ENCODE peak calls at places on chromosomes 6 and 20, in seven cellular contexts. One of them, this sample, is unnamed.

GRCh38 chr20:46283426-46283825 is 24.9 kb downstream of the CDH22 start:
- DNase-seq in fibroblast of lung: no peak
- DNase-seq in SK-N-MC: no peak
- DNase-seq in dorsolateral prefrontal cortex: no peak
- DNase-seq in uterus: no peak
- DNase-seq in PC-3: peak; percentile 72
- DNase-seq in adrenal gland: no peak
- DNase-seq in this sample: no peak

GRCh38 chr20:20593447-20594170 is 118.8 kb downstream of the RALGAPA2 start:
- DNase-seq in fibroblast of lung: peak; percentile 89
- DNase-seq in SK-N-MC: peak; percentile 20
- DNase-seq in dorsolateral prefrontal cortex: no peak
- DNase-seq in uterus: no peak
- DNase-seq in PC-3: peak; percentile 62
- DNase-seq in adrenal gland: peak; percentile 34
- DNase-seq in this sample: no peak

GRCh38 chr6:14277405-14277930 is 159.9 kb downstream of the CD83 start:
- DNase-seq in fibroblast of lung: no peak
- DNase-seq in SK-N-MC: no peak
- DNase-seq in dorsolateral prefrontal cortex: no peak
- DNase-seq in uterus: no peak
- DNase-seq in PC-3: no peak
- DNase-seq in adrenal gland: no peak
- DNase-seq in this sample: no peak

GRCh38 chr6:135096403-135097130 is 41.9 kb upstream of the HBS1L start:
- DNase-seq in fibroblast of lung: no peak
- DNase-seq in SK-N-MC: no peak
- DNase-seq in dorsolateral prefrontal cortex: no peak
- DNase-seq in uterus: no peak
- DNase-seq in PC-3: no peak
- DNase-seq in adrenal gland: no peak
- DNase-seq in this sample: no peak

GRCh38 chr6:109239192-109239917 is 142.9 kb downstream of the CD164 start:
- DNase-seq in fibroblast of lung: no peak
- DNase-seq in SK-N-MC: no peak
- DNase-seq in dorsolateral prefrontal cortex: no peak
- DNase-seq in uterus: no peak
- DNase-seq in PC-3: peak; percentile 21
- DNase-seq in adrenal gland: no peak
- DNase-seq in this sample: no peak

GRCh38 chr6:130760006-130760405 is 67.2 kb upstream of the SMLR1 start:
- DNase-seq in fibroblast of lung: peak; percentile 61
- DNase-seq in SK-N-MC: no peak
- DNase-seq in dorsolateral prefrontal cortex: no peak
- DNase-seq in uterus: no peak
- DNase-seq in PC-3: peak; percentile 66
- DNase-seq in adrenal gland: peak; percentile 29
- DNase-seq in this sample: no peak

GRCh38 chr6:157912326-157912725 is 69.3 kb upstream of the SYNJ2 start:
- DNase-seq in fibroblast of lung: peak; percentile 87
- DNase-seq in SK-N-MC: peak; percentile 44
- DNase-seq in dorsolateral prefrontal cortex: no peak
- DNase-seq in uterus: no peak
- DNase-seq in PC-3: no peak
- DNase-seq in adrenal gland: no peak
- DNase-seq in this sample: no peak

GRCh38 chr20:38214871-38215788 is 45.4 kb downstream of the KIAA1755 start:
- DNase-seq in fibroblast of lung: no peak
- DNase-seq in SK-N-MC: no peak
- DNase-seq in dorsolateral prefrontal cortex: no peak
- DNase-seq in uterus: no peak
- DNase-seq in PC-3: no peak
- DNase-seq in adrenal gland: no peak
- DNase-seq in this sample: no peak

GRCh38 chr20:23823621-23824324 is 2.8 kb downstream of the CST2 start:
- DNase-seq in fibroblast of lung: no peak
- DNase-seq in SK-N-MC: no peak
- DNase-seq in dorsolateral prefrontal cortex: no peak
- DNase-seq in uterus: no peak
- DNase-seq in PC-3: no peak
- DNase-seq in adrenal gland: no peak
- DNase-seq in this sample: no peak

GRCh38 chr6:70131528-70131927 is 171.4 kb downstream of the COL9A1 start:
- DNase-seq in fibroblast of lung: peak; percentile 33
- DNase-seq in SK-N-MC: no peak
- DNase-seq in dorsolateral prefrontal cortex: no peak
- DNase-seq in uterus: no peak
- DNase-seq in PC-3: no peak
- DNase-seq in adrenal gland: no peak
- DNase-seq in this sample: no peak

GRCh38 chr6:70133246-70133645 is 169.6 kb downstream of the COL9A1 start:
- DNase-seq in fibroblast of lung: no peak
- DNase-seq in SK-N-MC: no peak
- DNase-seq in dorsolateral prefrontal cortex: no peak
- DNase-seq in uterus: no peak
- DNase-seq in PC-3: no peak
- DNase-seq in adrenal gland: no peak
- DNase-seq in this sample: no peak

GRCh38 chr6:70129341-70129740 is 173.5 kb downstream of the COL9A1 start:
- DNase-seq in fibroblast of lung: no peak
- DNase-seq in SK-N-MC: no peak
- DNase-seq in dorsolateral prefrontal cortex: no peak
- DNase-seq in uterus: no peak
- DNase-seq in PC-3: no peak
- DNase-seq in adrenal gland: no peak
- DNase-seq in this sample: no peak

GRCh38 chr6:70134542-70134941 is 168.3 kb downstream of the COL9A1 start:
- DNase-seq in fibroblast of lung: no peak
- DNase-seq in SK-N-MC: no peak
- DNase-seq in dorsolateral prefrontal cortex: no peak
- DNase-seq in uterus: no peak
- DNase-seq in PC-3: no peak
- DNase-seq in adrenal gland: no peak
- DNase-seq in this sample: no peak

GRCh38 chr6:70130865-70131264 is 172.0 kb downstream of the COL9A1 start:
- DNase-seq in fibroblast of lung: no peak
- DNase-seq in SK-N-MC: no peak
- DNase-seq in dorsolateral prefrontal cortex: no peak
- DNase-seq in uterus: no peak
- DNase-seq in PC-3: no peak
- DNase-seq in adrenal gland: no peak
- DNase-seq in this sample: no peak
- H3K4me3 ChIP-seq in fibroblast of lung: no peak overlapping the region
- H3K4me3 ChIP-seq in SK-N-MC: peak overlapping the region; percentile 32
- H3K4me3 ChIP-seq in dorsolateral prefrontal cortex: no peak overlapping the region
- H3K4me3 ChIP-seq in uterus: no peak overlapping the region
- H3K4me3 ChIP-seq in PC-3: no peak overlapping the region
- H3K4me3 ChIP-seq in adrenal gland: no peak overlapping the region
- H3K4me3 ChIP-seq in this sample: no peak overlapping the region

GRCh38 chr6:167272618-167273379 is 18.3 kb upstream of the UNC93A start:
- DNase-seq in fibroblast of lung: no peak
- DNase-seq in SK-N-MC: no peak
- DNase-seq in dorsolateral prefrontal cortex: no peak
- DNase-seq in uterus: no peak
- DNase-seq in PC-3: no peak
- DNase-seq in adrenal gland: no peak
- DNase-seq in this sample: no peak

GRCh38 chr6:167270499-167271307 is 20.4 kb upstream of the UNC93A start:
- DNase-seq in fibroblast of lung: no peak
- DNase-seq in SK-N-MC: no peak
- DNase-seq in dorsolateral prefrontal cortex: no peak
- DNase-seq in uterus: no peak
- DNase-seq in PC-3: no peak
- DNase-seq in adrenal gland: no peak
- DNase-seq in this sample: peak; percentile 63

GRCh38 chr6:167272156-167272555 is 19.0 kb upstream of the UNC93A start:
- DNase-seq in fibroblast of lung: no peak
- DNase-seq in SK-N-MC: no peak
- DNase-seq in dorsolateral prefrontal cortex: no peak
- DNase-seq in uterus: no peak
- DNase-seq in PC-3: no peak
- DNase-seq in adrenal gland: no peak
- DNase-seq in this sample: no peak

GRCh38 chr6:167268683-167269280 is 22.3 kb upstream of the UNC93A start:
- DNase-seq in fibroblast of lung: no peak
- DNase-seq in SK-N-MC: no peak
- DNase-seq in dorsolateral prefrontal cortex: no peak
- DNase-seq in uterus: no peak
- DNase-seq in PC-3: no peak
- DNase-seq in adrenal gland: no peak
- DNase-seq in this sample: no peak

DNA sequence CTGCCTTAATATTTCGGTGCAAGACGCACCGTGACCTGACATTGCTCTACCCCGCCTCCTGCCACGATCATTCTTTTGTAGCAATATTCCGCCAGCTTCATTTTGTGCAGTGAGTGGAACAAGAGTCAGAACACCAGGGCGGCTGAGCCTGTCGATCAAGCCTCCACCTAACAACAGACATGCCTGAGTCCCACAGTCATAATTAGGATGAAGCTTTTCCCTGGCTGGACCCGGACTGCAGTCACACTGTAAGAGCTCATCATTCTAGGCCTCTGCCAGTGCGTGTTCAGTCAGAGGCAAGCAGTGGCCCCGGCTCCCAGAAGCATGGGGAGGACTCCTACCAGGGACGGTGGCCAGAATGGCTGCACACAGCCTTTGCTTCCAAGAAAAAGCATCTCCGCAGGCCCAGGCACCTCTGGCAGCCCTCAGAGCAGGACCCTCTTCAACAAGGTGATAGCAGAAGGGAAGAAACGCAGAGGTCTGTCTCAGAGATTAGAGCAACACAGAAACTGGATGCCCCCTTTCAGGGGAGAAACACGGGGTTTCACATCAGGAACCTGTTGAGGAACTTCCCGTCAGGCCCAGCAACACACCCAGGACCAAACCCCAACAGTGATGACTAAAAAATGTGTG is 23.1 kb upstream of the UNC93A start:
- DNase-seq in fibroblast of lung: no peak
- DNase-seq in SK-N-MC: no peak
- DNase-seq in dorsolateral prefrontal cortex: no peak
- DNase-seq in uterus: no peak
- DNase-seq in PC-3: no peak
- DNase-seq in adrenal gland: no peak
- DNase-seq in this sample: no peak
- H3K27ac ChIP-seq in fibroblast of lung: no peak overlapping the region
- H3K27ac ChIP-seq in SK-N-MC: no peak overlapping the region
- H3K27ac ChIP-seq in dorsolateral prefrontal cortex: no peak overlapping the region
- H3K27ac ChIP-seq in uterus: no peak overlapping the region
- H3K27ac ChIP-seq in PC-3: no peak overlapping the region
- H3K27ac ChIP-seq in adrenal gland: no peak overlapping the region
- H3K27ac ChIP-seq in this sample: no peak overlapping the region

GRCh38 chr6:26170951-26171841 is 84.0 kb downstream of the HFE start:
- DNase-seq in fibroblast of lung: peak; percentile 15
- DNase-seq in SK-N-MC: no peak
- DNase-seq in dorsolateral prefrontal cortex: no peak
- DNase-seq in uterus: no peak
- DNase-seq in PC-3: no peak
- DNase-seq in adrenal gland: no peak
- DNase-seq in this sample: no peak

GRCh38 chr6:26172496-26172958 is 85.3 kb downstream of the HFE start:
- DNase-seq in fibroblast of lung: peak; percentile 54
- DNase-seq in SK-N-MC: no peak
- DNase-seq in dorsolateral prefrontal cortex: no peak
- DNase-seq in uterus: no peak
- DNase-seq in PC-3: no peak
- DNase-seq in adrenal gland: no peak
- DNase-seq in this sample: peak; percentile 51

GRCh38 chr6:26175428-26176181 is 88.4 kb downstream of the HFE start:
- DNase-seq in fibroblast of lung: peak; percentile 83
- DNase-seq in SK-N-MC: no peak
- DNase-seq in dorsolateral prefrontal cortex: no peak
- DNase-seq in uterus: no peak
- DNase-seq in PC-3: peak; percentile 71
- DNase-seq in adrenal gland: no peak
- DNase-seq in this sample: peak; percentile 79

GRCh38 chr6:26175033-26175427 is 87.8 kb downstream of the HFE start:
- DNase-seq in fibroblast of lung: no peak
- DNase-seq in SK-N-MC: no peak
- DNase-seq in dorsolateral prefrontal cortex: no peak
- DNase-seq in uterus: no peak
- DNase-seq in PC-3: no peak
- DNase-seq in adrenal gland: no peak
- DNase-seq in this sample: no peak

DNA sequence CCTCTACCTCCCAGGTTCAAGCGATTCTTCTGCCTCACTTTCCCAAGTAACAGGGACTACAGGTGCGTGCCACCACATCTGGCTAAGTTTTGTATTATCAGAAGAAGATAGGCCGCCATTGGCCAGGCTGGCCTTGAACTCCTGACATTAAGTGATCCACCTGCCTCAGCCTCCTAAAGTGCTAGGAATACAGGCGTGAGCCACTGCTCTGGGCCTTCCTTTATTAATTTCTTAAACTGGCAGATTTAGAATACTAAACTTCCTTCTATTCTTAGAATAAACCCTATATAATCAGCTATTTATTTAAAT is 86.6 kb downstream of the HFE start:
- DNase-seq in fibroblast of lung: no peak
- DNase-seq in SK-N-MC: no peak
- DNase-seq in dorsolateral prefrontal cortex: no peak
- DNase-seq in uterus: no peak
- DNase-seq in PC-3: no peak
- DNase-seq in adrenal gland: no peak
- DNase-seq in this sample: peak; percentile 21
- H3K4me3 ChIP-seq in fibroblast of lung: no peak overlapping the region
- H3K4me3 ChIP-seq in SK-N-MC: peak overlapping the region; percentile 39
- H3K4me3 ChIP-seq in dorsolateral prefrontal cortex: no peak overlapping the region
- H3K4me3 ChIP-seq in uterus: no peak overlapping the region
- H3K4me3 ChIP-seq in PC-3: no peak overlapping the region
- H3K4me3 ChIP-seq in adrenal gland: no peak overlapping the region
- H3K4me3 ChIP-seq in this sample: no peak overlapping the region

GRCh38 chr6:118965843-118966242 is 30.9 kb upstream of the MCM9 start:
- DNase-seq in fibroblast of lung: no peak
- DNase-seq in SK-N-MC: no peak
- DNase-seq in dorsolateral prefrontal cortex: no peak
- DNase-seq in uterus: no peak
- DNase-seq in PC-3: no peak
- DNase-seq in adrenal gland: no peak
- DNase-seq in this sample: no peak

GRCh38 chr6:118965354-118965753 is 30.4 kb upstream of the MCM9 start:
- DNase-seq in fibroblast of lung: no peak
- DNase-seq in SK-N-MC: no peak
- DNase-seq in dorsolateral prefrontal cortex: no peak
- DNase-seq in uterus: no peak
- DNase-seq in PC-3: no peak
- DNase-seq in adrenal gland: no peak
- DNase-seq in this sample: no peak

GRCh38 chr6:118963003-118963402 is 28.0 kb upstream of the MCM9 start:
- DNase-seq in fibroblast of lung: peak; percentile 44
- DNase-seq in SK-N-MC: no peak
- DNase-seq in dorsolateral prefrontal cortex: no peak
- DNase-seq in uterus: no peak
- DNase-seq in PC-3: peak; percentile 21
- DNase-seq in adrenal gland: no peak
- DNase-seq in this sample: no peak

GRCh38 chr6:118959903-118960302 is 24.9 kb upstream of the MCM9 start:
- DNase-seq in fibroblast of lung: no peak
- DNase-seq in SK-N-MC: no peak
- DNase-seq in dorsolateral prefrontal cortex: no peak
- DNase-seq in uterus: no peak
- DNase-seq in PC-3: no peak
- DNase-seq in adrenal gland: no peak
- DNase-seq in this sample: no peak
- H3K27ac ChIP-seq in fibroblast of lung: no peak overlapping the region
- H3K27ac ChIP-seq in SK-N-MC: no peak overlapping the region
- H3K27ac ChIP-seq in dorsolateral prefrontal cortex: no peak overlapping the region
- H3K27ac ChIP-seq in uterus: no peak overlapping the region
- H3K27ac ChIP-seq in PC-3: no peak overlapping the region
- H3K27ac ChIP-seq in adrenal gland: no peak overlapping the region
- H3K27ac ChIP-seq in this sample: no peak overlapping the region

GRCh38 chr20:10668677-10669368 is 5.0 kb downstream of the JAG1 start:
- DNase-seq in fibroblast of lung: no peak
- DNase-seq in SK-N-MC: no peak
- DNase-seq in dorsolateral prefrontal cortex: no peak
- DNase-seq in uterus: no peak
- DNase-seq in PC-3: no peak
- DNase-seq in adrenal gland: no peak
- DNase-seq in this sample: no peak
- H3K4me3 ChIP-seq in fibroblast of lung: no peak overlapping the region
- H3K4me3 ChIP-seq in SK-N-MC: no peak overlapping the region
- H3K4me3 ChIP-seq in dorsolateral prefrontal cortex: no peak overlapping the region
- H3K4me3 ChIP-seq in uterus: no peak overlapping the region
- H3K4me3 ChIP-seq in PC-3: no peak overlapping the region
- H3K4me3 ChIP-seq in adrenal gland: no peak overlapping the region
- H3K4me3 ChIP-seq in this sample: no peak overlapping the region